ENCODE peak calls at places on chromosomes 6 and 20, in six cellular contexts. G is endothelial cell of umbilical vein, V is GM12878, M is HepG2, E is K562, B is HCT116. P is an unnamed sample.

GRCh38 chr20:54622338-54623280 is 147.2 kb downstream of the DOK5 start:
- DNase-seq in V (no peak), E (no peak), M (no peak), B (no peak), G (no peak), P (no peak)

GRCh38 chr6:135586844-135587243 is 89.3 kb upstream of the AHI1 start:
- DNase-seq in M (no peak), G (no peak), V (peak), B (no peak), E (no peak), P (no peak)

GRCh38 chr6:163602851-163603250 is 188.3 kb downstream of the QKI start:
- DNase-seq in B (no peak), G (no peak), V (no peak), E (no peak), M (no peak), P (no peak)

GRCh38 chr6:35804996-35805736 is at the start of gene LHFPL5:
- DNase-seq in M (peak), G (peak), E (peak), V (no peak), B (no peak), P (no peak)

GRCh38 chr6:148885920-148886845 is 139.4 kb downstream of the UST start:
- DNase-seq in M (no peak), V (no peak), B (no peak), G (peak), E (no peak), P (no peak)

GRCh38 chr20:39295301-39295700 is 333.2 kb downstream of the DHX35 start:
- DNase-seq in V (no peak), G (no peak), B (no peak), E (no peak), M (no peak), P (no peak)

GRCh38 chr20:8787090-8787489 is 281.8 kb upstream of the PLCB4 start:
- DNase-seq in B (no peak), M (no peak), E (no peak), G (no peak), V (no peak), P (no peak)

GRCh38 chr6:27426045-27426620 is 37.6 kb downstream of the ZNF391 start:
- DNase-seq in G (no peak), V (no peak), M (no peak), B (no peak), E (no peak), P (no peak)

GRCh38 chr6:5517781-5518180 is 256.5 kb downstream of the FARS2 start:
- DNase-seq in B (no peak), M (no peak), G (no peak), E (no peak), V (no peak), P (no peak)

GRCh38 chr6:39182604-39183003 is 46.7 kb downstream of the KCNK5 start:
- DNase-seq in B (no peak), E (no peak), G (no peak), V (no peak), M (no peak), P (no peak)

GRCh38 chr6:10390495-10391298 is 24.2 kb downstream of the TFAP2A start:
- DNase-seq in E (no peak), G (no peak), V (no peak), M (no peak), B (no peak), P (no peak)

GRCh38 chr6:45710304-45710821 is 305.3 kb downstream of the CLIC5 start:
- DNase-seq in E (no peak), M (no peak), V (peak), B (no peak), G (no peak), P (no peak)

GRCh38 chr6:19477563-19477962 is 359.6 kb upstream of the ID4 start:
- DNase-seq in V (no peak), E (no peak), B (no peak), G (no peak), M (no peak), P (no peak)

DNA sequence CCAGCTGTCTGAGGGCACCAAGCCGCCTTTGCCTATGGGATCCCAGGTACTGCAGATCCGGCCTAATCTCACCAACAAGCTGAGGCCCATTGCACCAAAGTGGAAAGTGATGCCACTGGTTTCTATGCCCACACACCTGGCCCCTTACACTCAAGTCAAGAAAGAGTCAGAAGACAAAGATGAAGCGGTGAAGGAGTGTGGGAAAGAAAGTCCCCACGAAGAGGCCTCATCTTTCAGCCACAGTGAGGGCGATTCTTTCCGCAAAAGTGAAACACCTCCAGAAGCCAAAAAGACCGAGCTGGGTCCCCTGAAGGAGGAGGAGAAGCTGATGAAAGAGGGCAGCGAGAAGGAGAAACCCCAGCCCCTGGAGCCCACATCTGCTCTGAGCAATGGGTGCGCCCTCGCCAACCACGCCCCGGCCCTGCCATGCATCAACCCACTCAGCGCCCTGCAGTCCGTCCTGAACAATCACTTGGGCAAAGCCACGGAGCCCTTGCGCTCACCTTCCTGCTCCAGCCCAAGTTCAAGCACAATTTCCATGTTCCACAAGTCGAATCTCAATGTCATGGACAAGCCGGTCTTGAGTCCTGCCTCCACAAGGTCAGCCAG is 283.0 kb downstream of the TSHZ2 start:
- DNase-seq in M (no peak), G (no peak), E (no peak), V (no peak), B (no peak), P (no peak)
- TF ChIP-seq POLR2AphosphoS5 in M (no peak), G (no peak), E (no peak), V (no peak), B (no peak), P (no peak)

DNA sequence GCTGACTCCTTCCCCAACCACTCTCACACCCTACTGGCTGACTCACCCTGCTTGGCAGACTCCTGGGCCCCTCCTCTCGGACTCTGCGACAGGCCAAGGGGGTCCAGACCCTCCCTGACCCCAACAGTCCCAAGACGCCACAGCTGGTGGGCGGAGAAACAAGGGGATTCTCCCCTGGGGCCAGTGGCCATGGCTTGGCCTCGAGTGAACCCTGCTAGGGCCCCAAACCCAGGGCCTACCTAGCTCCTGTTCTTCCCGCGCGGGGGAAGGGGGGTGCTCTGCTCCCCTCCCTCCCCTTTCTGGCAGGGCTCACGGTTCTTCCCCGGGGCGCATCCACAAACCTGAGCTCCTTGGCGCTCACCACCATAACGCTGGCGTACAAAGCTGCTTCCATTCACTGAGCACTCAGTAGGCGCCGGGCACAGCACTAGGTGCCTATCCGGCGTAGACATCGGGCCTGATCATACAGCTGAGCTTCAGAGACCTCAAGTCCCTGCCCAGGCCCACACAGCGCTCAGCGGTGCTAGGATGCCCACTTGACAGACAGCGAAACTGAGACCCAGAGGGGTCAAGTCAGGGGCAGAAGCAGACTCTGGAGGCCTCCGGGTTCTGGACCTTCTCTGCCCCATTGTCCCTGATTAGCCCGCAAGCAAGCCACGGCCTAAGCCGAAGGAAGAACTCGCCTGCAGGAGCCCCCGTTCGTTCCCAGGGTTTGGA is 564 bp downstream of the ADA start:
- DNase-seq in G (peak), B (no peak), M (no peak), E (no peak), V (no peak), P (no peak)
- H3K4me3 ChIP-seq in G (peak), B (peak), M (peak), E (peak), V (peak), P (peak)

DNA sequence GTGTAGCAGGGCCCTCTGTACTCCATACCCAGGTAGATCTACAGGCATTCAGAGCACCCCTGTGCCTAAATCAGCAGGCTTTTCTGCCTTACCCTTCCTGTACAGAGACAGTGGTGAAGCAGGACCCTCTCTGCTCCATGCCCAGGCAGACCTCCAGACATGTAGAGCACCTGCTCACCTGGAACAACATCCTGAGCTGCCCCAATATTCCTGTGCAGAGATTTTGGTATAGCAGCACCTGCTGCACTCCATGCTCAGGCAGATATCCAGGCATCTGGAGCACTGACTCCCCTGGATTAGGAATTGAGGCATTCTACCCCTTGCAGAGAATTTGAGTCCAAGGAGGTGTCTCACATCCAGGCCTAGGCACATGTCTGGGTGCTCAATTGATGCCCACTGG is 12.6 kb upstream of the CST1 start:
- DNase-seq in M (no peak), E (no peak), G (no peak), V (no peak), B (no peak), P (no peak)
- H3K9ac ChIP-seq in M (no peak), E (no peak), G (no peak), V (no peak), B (no peak), P (no peak)

DNA sequence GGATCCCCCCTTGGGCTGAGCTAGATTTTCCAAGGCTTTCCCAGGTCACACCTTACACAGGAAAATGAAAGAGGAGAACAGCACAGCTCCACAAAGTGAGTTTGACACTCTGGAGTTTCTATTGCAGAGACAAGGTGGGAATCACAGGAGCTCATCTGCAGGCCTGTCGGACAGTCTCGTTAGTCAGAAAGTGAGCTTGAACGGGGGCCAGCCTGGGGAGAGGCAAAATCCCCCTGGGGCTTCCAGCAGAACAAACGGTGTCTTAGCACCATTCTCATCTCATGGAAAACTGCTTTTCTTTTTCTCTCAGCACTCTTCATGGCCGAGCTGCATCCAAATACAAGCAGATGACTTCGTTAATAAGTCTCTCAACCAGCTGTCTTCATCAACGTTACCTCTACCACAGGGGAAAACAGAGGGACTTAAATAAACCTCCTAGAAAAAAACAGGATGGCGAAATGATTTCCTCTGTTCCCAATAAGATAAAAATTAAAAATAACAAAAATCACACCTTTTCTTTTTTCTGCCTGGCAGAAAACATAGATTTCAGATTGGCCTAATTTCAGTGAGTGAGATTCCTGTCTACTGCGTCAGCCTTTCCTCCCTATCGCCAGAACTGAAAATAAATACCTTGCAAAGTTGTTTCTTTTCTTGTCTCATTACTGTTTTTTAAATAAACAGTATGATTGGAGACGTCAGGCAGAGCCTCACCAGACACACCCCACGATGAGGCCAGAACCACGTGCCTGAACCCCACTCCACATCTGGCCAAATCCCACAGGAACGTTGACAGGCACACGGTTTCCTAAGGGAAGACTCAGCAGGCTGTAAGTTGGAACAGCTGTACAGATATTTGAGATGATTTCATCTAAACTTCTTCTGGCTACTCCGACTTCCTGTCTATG is 219.0 kb downstream of the TTLL2 start:
- DNase-seq in M (no peak), B (no peak), E (no peak), V (no peak), G (peak), P (no peak)
- TF ChIP-seq POLR2AphosphoS5 in M (no peak), B (no peak), E (no peak), V (no peak), G (no peak), P (no peak)

P was measured in SK-N-MC.